ENCODE peak calls at places on chromosomes 7 and 10, in six cellular contexts. X, L, V, O, Z and N are unnamed samples.

GRCh38 chr10:12483996-12484944 is 134.9 kb downstream of the CAMK1D start:
- DNase-seq in X (no peak), L (no peak), V (no peak), O (no peak), Z (no peak), N (no peak)

GRCh38 chr7:30665043-30665442 is 17.2 kb downstream of the CRHR2 start:
- DNase-seq in X (no peak), L (no peak), V (no peak), O (no peak), Z (no peak), N (no peak)

GRCh38 chr10:44948713-44949112 is 10.9 kb upstream of the RASSF4 start:
- DNase-seq in X (no peak), L (no peak), V (no peak), O (no peak), Z (peak; percentile 50), N (no peak)

GRCh38 chr7:128361463-128362441 is at the start of gene PRRT4:
- DNase-seq in X (peak; percentile 70), L (no peak), V (no peak), O (peak; percentile 40), Z (peak; percentile 80), N (peak; percentile 46)

GRCh38 chr7:132035517-132036362 is 479.3 kb upstream of the PODXL start:
- DNase-seq in X (no peak), L (peak; percentile 43), V (no peak), O (no peak), Z (peak; percentile 26), N (no peak)

GRCh38 chr10:116748041-116748440 is 5.7 kb upstream of the HSPA12A start:
- DNase-seq in X (no peak), L (no peak), V (no peak), O (no peak), Z (no peak), N (no peak)

GRCh38 chr7:154409703-154410311 is 357.6 kb downstream of the DPP6 start:
- DNase-seq in X (no peak), L (peak; percentile 74), V (no peak), O (peak; percentile 48), Z (peak; percentile 87), N (no peak)

GRCh38 chr10:47359101-47359500 is 10.9 kb downstream of the RBP3 start:
- DNase-seq in X (no peak), L (no peak), V (no peak), O (no peak), Z (no peak), N (no peak)

GRCh38 chr7:35800718-35801391 is at the start of gene SEPTIN7:
- DNase-seq in X (peak; percentile 100), L (peak; percentile 99), V (peak; percentile 97), O (peak; percentile 99), Z (peak; percentile 99), N (peak; percentile 96)

GRCh38 chr7:17233643-17234397 is 64.6 kb upstream of the AHR start:
- DNase-seq in X (peak; percentile 87), L (no peak), V (no peak), O (no peak), Z (no peak), N (no peak)

GRCh38 chr7:135771961-135772638 is 23.5 kb upstream of the FAM180A start:
- DNase-seq in X (no peak), L (no peak), V (no peak), O (no peak), Z (no peak), N (no peak)

GRCh38 chr10:132006966-132007365 is 25.2 kb upstream of the BNIP3 start:
- DNase-seq in X (no peak), L (no peak), V (no peak), O (no peak), Z (no peak), N (no peak)

GRCh38 chr7:135189961-135190360 is 19.5 kb upstream of the CYREN start:
- DNase-seq in X (no peak), L (no peak), V (no peak), O (no peak), Z (no peak), N (no peak)

GRCh38 chr7:94052398-94053180 is 48.4 kb upstream of the BET1 start:
- DNase-seq in X (no peak), L (no peak), V (no peak), O (no peak), Z (no peak), N (no peak)

GRCh38 chr10:71268247-71268691 is 50.8 kb upstream of the SLC29A3 start:
- DNase-seq in X (no peak), L (no peak), V (no peak), O (no peak), Z (peak; percentile 68), N (no peak)

GRCh38 chr7:141748401-141748800 is 10.2 kb downstream of the SSBP1 start:
- DNase-seq in X (no peak), L (no peak), V (no peak), O (no peak), Z (no peak), N (no peak)

GRCh38 chr7:1919539-1920265 is 249.6 kb downstream of the ELFN1 start:
- DNase-seq in X (no peak), L (no peak), V (no peak), O (no peak), Z (peak; percentile 43), N (no peak)

GRCh38 chr7:1343551-1343950 is 110.9 kb downstream of the UNCX start:
- DNase-seq in X (no peak), L (no peak), V (no peak), O (no peak), Z (no peak), N (no peak)

GRCh38 chr10:132275426-132276178 is 32.1 kb downstream of the STK32C start:
- DNase-seq in X (no peak), L (no peak), V (no peak), O (no peak), Z (no peak), N (no peak)

GRCh38 chr7:154750353-154750801 is 252.5 kb downstream of the PAXIP1 start:
- DNase-seq in X (no peak), L (no peak), V (no peak), O (no peak), Z (no peak), N (no peak)

GRCh38 chr7:39560398-39560797 is 5.8 kb upstream of the YAE1 start:
- DNase-seq in X (no peak), L (no peak), V (no peak), O (no peak), Z (peak; percentile 31), N (peak; percentile 47)

GRCh38 chr7:29471444-29472138 is 92.0 kb upstream of the PRR15 start:
- DNase-seq in X (no peak), L (no peak), V (no peak), O (no peak), Z (no peak), N (no peak)

GRCh38 chr10:91975438-91975837 is 51.9 kb downstream of the BTAF1 start:
- DNase-seq in X (no peak), L (no peak), V (no peak), O (no peak), Z (no peak), N (no peak)

GRCh38 chr7:102874966-102875365 is 37.8 kb upstream of the LRRC17 start:
- DNase-seq in X (no peak), L (no peak), V (no peak), O (no peak), Z (no peak), N (no peak)

GRCh38 chr10:30784896-30785605 is 155.5 kb upstream of the LYZL2 start:
- DNase-seq in X (peak; percentile 44), L (peak; percentile 91), V (peak; percentile 44), O (peak; percentile 18), Z (peak; percentile 95), N (no peak)

GRCh38 chr10:122703483-122704448 is 4.1 kb upstream of the C10orf120 start:
- DNase-seq in X (no peak), L (peak; percentile 46), V (peak; percentile 22), O (peak; percentile 22), Z (peak; percentile 81), N (peak; percentile 78)

GRCh38 chr7:157121184-157121715 is 17.5 kb upstream of the UBE3C start:
- DNase-seq in X (no peak), L (no peak), V (no peak), O (no peak), Z (no peak), N (no peak)

GRCh38 chr7:29564455-29565185 is 985 bp downstream of the PRR15 start:
- DNase-seq in X (no peak), L (no peak), V (peak; percentile 23), O (peak; percentile 89), Z (peak; percentile 65), N (peak; percentile 43)

GRCh38 chr10:88389456-88389855 is 193.7 kb downstream of the RNLS start:
- DNase-seq in X (no peak), L (no peak), V (no peak), O (peak; percentile 78), Z (peak; percentile 49), N (peak; percentile 42)

GRCh38 chr7:74655324-74655723 is 2.2 kb upstream of the GTF2I start:
- DNase-seq in X (no peak), L (no peak), V (no peak), O (no peak), Z (no peak), N (no peak)
- H3K27me3 ChIP-seq in X (no peaks in the 10 kb centered on the region), L (no peaks in the 10 kb centered on the region), V (no peaks in the 10 kb centered on the region), O (no peaks in the 10 kb centered on the region), Z (no peaks in the 10 kb centered on the region), N (no peaks in the 10 kb centered on the region)

GRCh38 chr10:48448796-48449195 is 142.3 kb downstream of the MAPK8 start:
- DNase-seq in X (no peak), L (no peak), V (no peak), O (no peak), Z (no peak), N (no peak)

GRCh38 chr10:48446785-48447184 is 140.3 kb downstream of the MAPK8 start:
- DNase-seq in X (no peak), L (no peak), V (no peak), O (no peak), Z (no peak), N (no peak)

GRCh38 chr10:48449501-48450232 is 143.2 kb downstream of the MAPK8 start:
- DNase-seq in X (no peak), L (no peak), V (no peak), O (no peak), Z (no peak), N (no peak)

GRCh38 chr10:48445932-48446331 is 139.5 kb downstream of the MAPK8 start:
- DNase-seq in X (no peak), L (no peak), V (no peak), O (no peak), Z (no peak), N (no peak)

GRCh38 chr10:48447356-48448215 is 141.1 kb downstream of the MAPK8 start:
- DNase-seq in X (no peak), L (no peak), V (no peak), O (no peak), Z (no peak), N (no peak)
- H3K4me3 ChIP-seq in X (no peak overlapping the region), L (no peak overlapping the region), V (no peak overlapping the region), O (no peak overlapping the region), Z (no peak overlapping the region), N (no peak overlapping the region)

GRCh38 chr7:117869374-117869773 is 3.9 kb downstream of the CTTNBP2 start:
- DNase-seq in X (no peak), L (no peak), V (no peak), O (no peak), Z (no peak), N (no peak)
- H3K27me3 ChIP-seq in X (peaks cover 5% of the 10 kb centered on the region), L (no peaks in the 10 kb centered on the region), V (no peaks in the 10 kb centered on the region), O (peaks cover 5% of the 10 kb centered on the region), Z (no peaks in the 10 kb centered on the region), N (no peaks in the 10 kb centered on the region)

DNA sequence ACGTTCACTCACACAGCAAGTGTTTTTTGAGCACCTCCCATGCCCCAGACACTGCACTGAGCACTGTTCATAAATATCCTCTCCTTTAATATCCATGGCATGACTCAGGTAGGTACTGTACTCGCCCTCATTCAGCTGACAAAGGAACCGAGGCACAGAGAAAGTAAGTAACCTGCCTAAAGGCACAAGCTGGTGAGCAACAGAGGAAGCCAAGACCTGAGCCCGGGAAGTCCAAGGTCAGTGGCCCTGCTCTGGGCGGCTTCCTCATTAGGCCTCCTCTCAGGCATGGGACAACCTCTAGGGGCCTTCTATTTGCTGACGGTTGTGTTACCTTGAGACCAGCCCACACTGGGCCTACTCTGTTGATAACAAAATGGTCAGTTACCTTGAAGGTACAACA is 45.1 kb upstream of the EZH2 start:
- DNase-seq in X (no peak), L (no peak), V (no peak), O (no peak), Z (no peak), N (no peak)
- H3K4me3 ChIP-seq in X (no peak overlapping the region), L (no peak overlapping the region), V (no peak overlapping the region), O (no peak overlapping the region), Z (no peak overlapping the region), N (no peak overlapping the region)